ENCODE peak calls at places on chromosomes 16 and 17, in six cellular contexts. H, W, G, R, C and P are unnamed samples.

GRCh38 chr17:78774956-78775571 is 7.0 kb downstream of the CYTH1 start:
- DNase-seq in R (no peak), H (no peak), W (no peak), G (no peak), C (peak), P (no peak)

GRCh38 chr17:81685108-81685507 is 1.3 kb downstream of the HGS start:
- DNase-seq in G (peak), H (peak), W (no peak), R (no peak), C (no peak), P (peak)

GRCh38 chr17:66540131-66540781 is 237.8 kb downstream of the PRKCA start:
- DNase-seq in H (no peak), G (peak), C (no peak), W (no peak), R (peak), P (peak)

GRCh38 chr17:7839890-7840260 is 5.9 kb downstream of the KDM6B start:
- DNase-seq in H (peak), G (peak), R (no peak), W (no peak), C (no peak), P (no peak)

GRCh38 chr17:42681976-42682375 is 333 bp upstream of the CCR10 start:
- DNase-seq in G (no peak), R (no peak), W (no peak), C (no peak), H (no peak), P (no peak)

GRCh38 chr16:19384656-19385055 is 33.0 kb upstream of the TMC5 start:
- DNase-seq in C (no peak), W (peak), R (no peak), G (no peak), H (peak), P (no peak)

GRCh38 chr17:46851029-46851741 is at the start of gene WNT9B:
- DNase-seq in H (peak), G (no peak), R (no peak), W (peak), C (no peak), P (peak)

GRCh38 chr17:82019905-82020873 is 2.5 kb downstream of the CENPX start:
- DNase-seq in G (no peak), C (peak), W (peak), R (no peak), H (peak), P (peak)

GRCh38 chr16:89114159-89114981 is 20.7 kb downstream of the ACSF3 start:
- DNase-seq in G (peak), W (no peak), R (no peak), C (peak), H (no peak), P (peak)